ENCODE peak calls at places on chromosomes 12 and 14, in eight cellular contexts. B is kidney, X is GM23248, N is transverse colon, F is A549, I is H9, K is pancreas, T is adipocyte. W is an unnamed sample. For H3K4me1, the result is how much of the 10 kb centered on the place peaks cover.

GRCh38 chr12:92471551-92471950 is 231.2 kb upstream of the PLEKHG7 start:
- DNase-seq in B (no peak), X (no peak), N (no peak), F (no peak), I (no peak), K (no peak), T (no peak), W (no peak)

GRCh38 chr14:75282166-75282547 is 3.5 kb downstream of the FOS start:
- DNase-seq in B (no peak), X (peak), N (peak), F (no peak), I (no peak), K (no peak), T (peak), W (no peak)

GRCh38 chr12:24822121-24822899 is 126.6 kb downstream of the BCAT1 start:
- DNase-seq in B (no peak), X (peak), N (no peak), F (no peak), I (no peak), K (no peak), T (peak), W (no peak)

GRCh38 chr14:105226198-105226597 is 22.1 kb upstream of the BTBD6 start:
- DNase-seq in B (peak), X (no peak), N (no peak), F (no peak), I (no peak), K (no peak), T (no peak), W (no peak)

GRCh38 chr14:32998433-32998832 is 59.8 kb downstream of the NPAS3 start:
- DNase-seq in B (no peak), X (peak), N (no peak), F (no peak), I (no peak), K (no peak), T (peak), W (no peak)

GRCh38 chr14:51318777-51319176 is 78.7 kb downstream of the TMX1 start:
- DNase-seq in B (no peak), X (peak), N (no peak), F (no peak), I (no peak), K (no peak), T (no peak), W (no peak)

GRCh38 chr14:91870001-91870400 is 2.7 kb upstream of the TC2N start:
- DNase-seq in B (no peak), X (no peak), N (peak), F (peak), I (no peak), K (no peak), T (no peak), W (no peak)

GRCh38 chr14:37819155-37820015 is 224.0 kb downstream of the TTC6 start:
- DNase-seq in B (no peak), X (peak), N (no peak), F (peak), I (no peak), K (no peak), T (peak), W (no peak)

GRCh38 chr12:128819293-128820144 is 4.2 kb downstream of the SLC15A4 start:
- DNase-seq in B (no peak), X (no peak), N (no peak), F (no peak), I (no peak), K (no peak), T (no peak), W (no peak)

GRCh38 chr12:69578283-69578682 is 7.0 kb upstream of the CCT2 start:
- DNase-seq in B (no peak), X (no peak), N (no peak), F (no peak), I (no peak), K (no peak), T (no peak), W (no peak)

GRCh38 chr14:64556526-64556925 is 6.8 kb downstream of the PPP1R36 start:
- DNase-seq in B (no peak), X (peak), N (no peak), F (peak), I (peak), K (no peak), T (peak), W (no peak)

GRCh38 chr12:65999564-66000280 is 130.8 kb downstream of the LLPH start:
- DNase-seq in B (no peak), X (peak), N (no peak), F (no peak), I (no peak), K (no peak), T (peak), W (no peak)

GRCh38 chr12:102407776-102408486 is 72.4 kb downstream of the IGF1 start:
- DNase-seq in B (no peak), X (peak), N (no peak), F (peak), I (no peak), K (no peak), T (peak), W (no peak)

GRCh38 chr14:67622675-67623074 is 3.0 kb downstream of the ARG2 start:
- DNase-seq in B (no peak), X (peak), N (no peak), F (peak), I (peak), K (no peak), T (peak), W (no peak)

GRCh38 chr12:22271036-22271435 is 63.5 kb downstream of the ST8SIA1 start:
- DNase-seq in B (no peak), X (peak), N (no peak), F (peak), I (no peak), K (no peak), T (peak), W (no peak)

GRCh38 chr12:12734561-12735071 is 17.4 kb downstream of the CDKN1B start:
- DNase-seq in B (no peak), X (no peak), N (no peak), F (no peak), I (no peak), K (no peak), T (no peak), W (no peak)

GRCh38 chr14:23379331-23380196 is 2.7 kb downstream of the CMTM5 start:
- DNase-seq in B (peak), X (peak), N (peak), F (peak), I (peak), K (peak), T (peak), W (peak)

GRCh38 chr14:103846569-103847438 is 571 bp downstream of the PPP1R13B start:
- DNase-seq in B (peak), X (peak), N (peak), F (no peak), I (peak), K (peak), T (peak), W (peak)

GRCh38 chr14:68779761-68780323 is 13.0 kb downstream of the ZFP36L1 start:
- DNase-seq in B (no peak), X (peak), N (peak), F (peak), I (no peak), K (no peak), T (peak), W (no peak)

GRCh38 chr14:38616959-38617358 is 361.1 kb upstream of the CLEC14A start:
- DNase-seq in B (no peak), X (peak), N (no peak), F (no peak), I (no peak), K (no peak), T (no peak), W (peak)

GRCh38 chr14:33891700-33892099 is 59.2 kb downstream of the EGLN3 start:
- DNase-seq in B (no peak), X (no peak), N (no peak), F (no peak), I (no peak), K (no peak), T (no peak), W (no peak)

GRCh38 chr14:105136401-105137322 is 31.9 kb downstream of the JAG2 start:
- DNase-seq in B (no peak), X (no peak), N (no peak), F (no peak), I (peak), K (peak), T (no peak), W (no peak)

GRCh38 chr12:88305491-88305890 is 163.4 kb downstream of the TMTC3 start:
- DNase-seq in B (no peak), X (no peak), N (no peak), F (no peak), I (no peak), K (no peak), T (no peak), W (no peak)

GRCh38 chr12:69136931-69137613 is 102.3 kb upstream of the CPSF6 start:
- DNase-seq in B (no peak), X (peak), N (no peak), F (no peak), I (no peak), K (no peak), T (no peak), W (no peak)

GRCh38 chr12:12582895-12583303 is 20.2 kb upstream of the DUSP16 start:
- DNase-seq in B (no peak), X (peak), N (no peak), F (peak), I (no peak), K (no peak), T (peak), W (no peak)

GRCh38 chr12:57216014-57216891 is at the start of gene NXPH4:
- DNase-seq in B (no peak), X (peak), N (peak), F (no peak), I (peak), K (peak), T (peak), W (no peak)

GRCh38 chr14:90538716-90539495 is 142.1 kb downstream of the CALM1 start:
- DNase-seq in B (peak), X (no peak), N (no peak), F (no peak), I (no peak), K (no peak), T (no peak), W (peak)

GRCh38 chr14:36518586-36519430 is 1.2 kb downstream of the NKX2-1 start:
- DNase-seq in B (peak), X (no peak), N (no peak), F (no peak), I (no peak), K (no peak), T (peak), W (peak)

GRCh38 chr14:41362134-41362533 is 244.5 kb upstream of the LRFN5 start:
- DNase-seq in B (no peak), X (peak), N (no peak), F (no peak), I (no peak), K (no peak), T (no peak), W (no peak)

GRCh38 chr12:14557966-14558365 is 9.7 kb downstream of the PLBD1 start:
- DNase-seq in B (no peak), X (no peak), N (no peak), F (no peak), I (no peak), K (no peak), T (no peak), W (no peak)

GRCh38 chr14:78637903-78638302 is 467.7 kb downstream of the NRXN3 start:
- DNase-seq in B (no peak), X (no peak), N (no peak), F (no peak), I (no peak), K (no peak), T (no peak), W (no peak)

GRCh38 chr12:61920230-61920629 is 340.0 kb upstream of the USP15 start:
- DNase-seq in B (no peak), X (no peak), N (no peak), F (no peak), I (no peak), K (no peak), T (no peak), W (no peak)

GRCh38 chr14:106813477-106813823 is 1287.1 kb downstream of the TMEM121 start:
- DNase-seq in B (no peak), X (no peak), N (no peak), F (no peak), I (no peak), K (no peak), T (no peak), W (no peak)

GRCh38 chr12:115103884-115104883 is 420.2 kb upstream of the TBX3 start:
- DNase-seq in B (peak), X (no peak), N (no peak), F (peak), I (no peak), K (no peak), T (no peak), W (no peak)

GRCh38 chr12:3672113-3672509 is 80.8 kb downstream of the CRACR2A start:
- DNase-seq in B (no peak), X (no peak), N (no peak), F (no peak), I (no peak), K (no peak), T (no peak), W (no peak)

GRCh38 chr12:57603758-57604453 is 718 bp upstream of the DTX3 start:
- DNase-seq in B (no peak), X (peak), N (peak), F (no peak), I (peak), K (no peak), T (peak), W (no peak)

GRCh38 chr14:104425763-104426691 is 153.5 kb upstream of the C14orf180 start:
- DNase-seq in B (no peak), X (no peak), N (no peak), F (no peak), I (no peak), K (no peak), T (no peak), W (no peak)

GRCh38 chr12:71610036-71610795 is 53.4 kb downstream of the ZFC3H1 start:
- DNase-seq in B (no peak), X (no peak), N (no peak), F (no peak), I (no peak), K (no peak), T (no peak), W (no peak)

GRCh38 chr12:114412825-114413749 is 7.1 kb upstream of the TBX5 start:
- DNase-seq in B (no peak), X (peak), N (no peak), F (no peak), I (no peak), K (no peak), T (no peak), W (no peak)

DNA sequence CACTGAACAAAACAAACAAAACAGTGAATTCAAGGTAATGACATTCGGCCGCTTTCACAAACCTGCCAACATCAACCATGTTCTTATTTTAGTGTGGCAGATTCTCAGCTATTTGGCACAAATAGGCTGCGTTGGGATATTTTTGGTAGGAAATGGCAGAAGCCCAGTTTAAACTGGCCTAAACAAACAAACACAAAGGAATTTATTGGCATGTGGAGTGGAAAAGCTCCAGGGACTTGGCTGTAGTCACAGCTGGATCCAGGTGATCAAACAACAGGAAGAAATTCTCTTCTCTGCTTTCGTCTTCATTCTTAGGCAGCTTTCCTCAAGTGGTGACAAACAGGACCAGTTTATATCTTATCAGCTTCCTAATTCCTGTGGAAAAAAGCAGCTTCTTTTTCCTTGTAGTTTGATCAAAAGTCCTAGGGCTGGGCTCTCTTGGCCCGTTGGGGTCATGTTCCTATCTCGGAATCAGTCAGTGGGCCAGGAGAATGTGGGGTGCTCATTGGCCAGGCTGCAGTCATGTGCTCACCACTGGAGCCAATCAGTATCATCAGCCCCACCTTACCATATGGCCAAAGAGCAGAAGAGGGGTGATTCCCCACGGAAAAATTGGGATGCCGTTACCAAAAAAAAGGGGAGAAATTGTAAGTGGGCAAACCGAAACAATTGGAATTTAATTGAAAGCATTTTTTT is 22.6 kb downstream of the C12orf75 start:
- DNase-seq in B (no peak), X (no peak), N (no peak), F (peak), I (no peak), K (no peak), T (no peak), W (no peak)
- H3K4me1 ChIP-seq in B (under half), X (half or more), N (under half), F (half or more), I (under half), K (under half), T (under half), W (under half)

DNA sequence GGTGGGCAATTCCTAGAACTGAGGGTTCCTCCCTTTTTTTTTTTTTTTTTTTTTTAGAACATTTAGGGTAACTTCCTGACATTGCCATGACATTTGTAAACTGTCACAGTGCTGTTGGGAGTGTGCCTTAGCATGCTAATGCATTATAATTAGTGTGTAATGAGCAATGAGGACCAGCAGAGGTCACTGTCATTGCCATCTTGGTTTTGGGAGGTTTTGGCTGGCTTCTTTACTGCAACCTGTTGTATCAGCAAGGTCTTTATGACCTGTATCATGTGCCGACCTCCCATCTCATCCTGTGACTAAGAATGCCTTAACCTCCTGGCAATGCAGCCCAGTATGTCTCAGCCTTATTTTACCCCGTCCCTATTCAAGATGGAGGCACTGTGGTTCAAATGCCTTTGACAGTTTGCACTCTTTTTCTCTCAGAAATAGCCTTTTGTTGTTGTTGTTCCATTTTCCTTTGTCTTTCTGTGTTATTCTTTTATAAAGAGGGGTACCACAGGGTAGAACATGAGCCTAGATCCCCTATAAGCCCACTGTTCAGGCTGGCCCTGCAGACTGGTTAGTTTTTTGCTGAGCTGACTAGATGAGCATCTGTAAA is 75.6 kb upstream of the DCD start:
- DNase-seq in B (no peak), X (peak), N (no peak), F (peak), I (peak), K (no peak), T (peak), W (no peak)
- H3K4me1 ChIP-seq in B (under half), X (under half), N (under half), F (under half), I (under half), K (under half), T (under half), W (under half)

DNA sequence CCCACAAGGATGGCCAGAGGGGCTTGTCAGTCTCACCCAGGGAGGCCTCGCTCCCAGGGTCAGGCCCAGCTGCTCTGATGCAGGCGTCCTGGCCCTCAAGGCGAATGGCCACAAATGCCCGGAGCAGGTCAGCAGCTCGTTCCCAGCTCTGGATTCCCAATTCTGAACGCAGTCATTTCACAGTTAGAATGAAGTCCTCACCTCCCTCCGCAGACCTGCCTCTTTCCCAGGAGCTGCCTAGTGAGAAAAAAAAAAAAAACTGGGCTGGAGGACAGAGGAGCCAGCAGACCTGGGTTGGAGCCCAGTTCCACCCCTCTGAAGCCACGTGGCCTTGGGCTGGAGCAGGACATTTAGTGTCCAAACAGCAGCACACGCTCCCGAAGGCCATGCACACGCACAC is 62.2 kb upstream of the DIO3 start:
- DNase-seq in B (peak), X (no peak), N (no peak), F (no peak), I (peak), K (no peak), T (no peak), W (peak)
- H3K4me1 ChIP-seq in B (under half), X (under half), N (under half), F (under half), I (under half), K (under half), T (under half), W (under half)

DNA sequence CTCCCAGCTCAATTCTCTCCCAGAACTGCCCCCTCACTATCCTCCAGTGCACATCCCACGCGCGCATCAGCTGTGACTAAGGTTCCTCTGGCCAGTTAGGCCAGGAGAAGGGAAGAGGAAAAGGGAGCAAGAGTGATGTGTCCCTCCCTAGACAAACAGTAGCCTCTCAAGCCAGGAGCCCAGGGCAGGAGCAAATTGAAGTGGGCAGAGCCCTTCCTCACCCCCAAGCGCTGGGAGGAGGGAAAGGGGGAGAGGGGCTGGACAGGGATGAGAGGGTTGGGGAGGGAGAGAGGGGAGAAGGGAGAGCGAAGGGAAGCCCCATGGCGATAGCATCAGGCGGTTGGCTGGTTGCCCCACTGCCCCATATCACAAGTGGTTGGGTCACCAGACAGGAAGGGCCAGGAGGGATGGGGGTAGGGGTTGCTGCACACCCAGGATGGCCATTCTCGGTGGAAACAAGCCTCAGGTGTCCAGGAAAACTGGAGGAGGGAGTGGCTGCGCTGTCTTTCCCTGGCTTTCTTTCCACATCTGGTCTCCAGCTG is 1.1 kb downstream of the CD63 start:
- DNase-seq in B (peak), X (peak), N (peak), F (peak), I (no peak), K (peak), T (peak), W (peak)
- H3K4me1 ChIP-seq in B (under half), X (under half), N (half or more), F (under half), I (under half), K (under half), T (half or more), W (under half)

GRCh38 chr14:70644016-70644415 is 2.3 kb downstream of the TTC9 start:
- DNase-seq in B (no peak), X (no peak), N (no peak), F (no peak), I (no peak), K (no peak), T (no peak), W (no peak)
- H3K4me1 ChIP-seq in B (under half), X (under half), N (under half), F (under half), I (under half), K (under half), T (under half), W (under half)

GRCh38 chr12:79938843-79939242 is 3.9 kb upstream of the PPP1R12A start:
- DNase-seq in B (no peak), X (no peak), N (no peak), F (no peak), I (no peak), K (no peak), T (no peak), W (no peak)

GRCh38 chr12:79935624-79936040 is 735 bp upstream of the PPP1R12A start:
- DNase-seq in B (no peak), X (peak), N (peak), F (no peak), I (no peak), K (no peak), T (no peak), W (no peak)

GRCh38 chr12:79934309-79935020 is 432 bp downstream of the PPP1R12A start:
- DNase-seq in B (no peak), X (no peak), N (no peak), F (no peak), I (peak), K (peak), T (peak), W (no peak)

GRCh38 chr12:79935021-79935623 is at the start of gene PPP1R12A:
- DNase-seq in B (peak), X (peak), N (peak), F (peak), I (peak), K (peak), T (peak), W (peak)

GRCh38 chr12:79936670-79937069 is 1.8 kb upstream of the PPP1R12A start:
- DNase-seq in B (no peak), X (no peak), N (no peak), F (no peak), I (no peak), K (no peak), T (no peak), W (no peak)
- H3K4me1 ChIP-seq in B (under half), X (under half), N (under half), F (under half), I (under half), K (under half), T (under half), W (under half)